ENCODE peak calls at places on chromosome 11, in four cellular contexts. One of them, this sample, is unnamed.

GRCh38 chr11:73326929-73327811 is 19.1 kb downstream of the ARHGEF17 start:
- DNase-seq in germinal center: no peak
- DNase-seq in central memory CD4-positive, alpha-beta T cell: no peak
- DNase-seq in stimulated activated CD8-positive, alpha-beta memory T cell treated with anti-CD3 and anti-CD28 coated beads, Interleukin-15, amount 100 ng/mL, for 1 hour: no peak
- DNase-seq in this sample: peak; percentile 22

GRCh38 chr11:61609000-61609969 is 28.4 kb upstream of the SYT7 start:
- DNase-seq in germinal center: no peak
- DNase-seq in stimulated activated CD8-positive, alpha-beta memory T cell treated with anti-CD3 and anti-CD28 coated beads, Interleukin-15, amount 100 ng/mL, for 1 hour: no peak
- DNase-seq in central memory CD4-positive, alpha-beta T cell: no peak
- DNase-seq in this sample: no peak

GRCh38 chr11:68135161-68135560 is 14.0 kb upstream of the CHKA start:
- DNase-seq in stimulated activated CD8-positive, alpha-beta memory T cell treated with anti-CD3 and anti-CD28 coated beads, Interleukin-15, amount 100 ng/mL, for 1 hour: no peak
- DNase-seq in central memory CD4-positive, alpha-beta T cell: no peak
- DNase-seq in germinal center: no peak
- DNase-seq in this sample: no peak

GRCh38 chr11:14971865-14972580 is at the start of gene CALCA:
- DNase-seq in germinal center: no peak
- DNase-seq in central memory CD4-positive, alpha-beta T cell: no peak
- DNase-seq in stimulated activated CD8-positive, alpha-beta memory T cell treated with anti-CD3 and anti-CD28 coated beads, Interleukin-15, amount 100 ng/mL, for 1 hour: no peak
- DNase-seq in this sample: no peak

GRCh38 chr11:34833602-34834001 is 82.6 kb downstream of the APIP start:
- DNase-seq in stimulated activated CD8-positive, alpha-beta memory T cell treated with anti-CD3 and anti-CD28 coated beads, Interleukin-15, amount 100 ng/mL, for 1 hour: no peak
- DNase-seq in germinal center: no peak
- DNase-seq in central memory CD4-positive, alpha-beta T cell: no peak
- DNase-seq in this sample: no peak

GRCh38 chr11:106384429-106384828 is 307.0 kb downstream of the AASDHPPT start:
- DNase-seq in stimulated activated CD8-positive, alpha-beta memory T cell treated with anti-CD3 and anti-CD28 coated beads, Interleukin-15, amount 100 ng/mL, for 1 hour: no peak
- DNase-seq in germinal center: no peak
- DNase-seq in central memory CD4-positive, alpha-beta T cell: no peak
- DNase-seq in this sample: no peak

GRCh38 chr11:30917859-30918478 is 331.8 kb upstream of the MPPED2 start:
- DNase-seq in central memory CD4-positive, alpha-beta T cell: no peak
- DNase-seq in germinal center: peak; percentile 17
- DNase-seq in stimulated activated CD8-positive, alpha-beta memory T cell treated with anti-CD3 and anti-CD28 coated beads, Interleukin-15, amount 100 ng/mL, for 1 hour: no peak
- DNase-seq in this sample: no peak

GRCh38 chr11:27055065-27055682 is 14.6 kb downstream of the BBOX1 start:
- DNase-seq in stimulated activated CD8-positive, alpha-beta memory T cell treated with anti-CD3 and anti-CD28 coated beads, Interleukin-15, amount 100 ng/mL, for 1 hour: no peak
- DNase-seq in germinal center: no peak
- DNase-seq in central memory CD4-positive, alpha-beta T cell: no peak
- DNase-seq in this sample: no peak

GRCh38 chr11:10350341-10350740 is 45.5 kb downstream of the ADM start:
- DNase-seq in germinal center: no peak
- DNase-seq in central memory CD4-positive, alpha-beta T cell: no peak
- DNase-seq in stimulated activated CD8-positive, alpha-beta memory T cell treated with anti-CD3 and anti-CD28 coated beads, Interleukin-15, amount 100 ng/mL, for 1 hour: no peak
- DNase-seq in this sample: no peak

GRCh38 chr11:29029452-29029851 is 921.3 kb downstream of the METTL15 start:
- DNase-seq in germinal center: no peak
- DNase-seq in central memory CD4-positive, alpha-beta T cell: no peak
- DNase-seq in stimulated activated CD8-positive, alpha-beta memory T cell treated with anti-CD3 and anti-CD28 coated beads, Interleukin-15, amount 100 ng/mL, for 1 hour: no peak
- DNase-seq in this sample: no peak

GRCh38 chr11:31264834-31265233 is 104.7 kb downstream of the DCDC1 start:
- DNase-seq in central memory CD4-positive, alpha-beta T cell: no peak
- DNase-seq in stimulated activated CD8-positive, alpha-beta memory T cell treated with anti-CD3 and anti-CD28 coated beads, Interleukin-15, amount 100 ng/mL, for 1 hour: no peak
- DNase-seq in germinal center: no peak
- DNase-seq in this sample: no peak

GRCh38 chr11:19511413-19512183 is 201.0 kb upstream of the NAV2 start:
- DNase-seq in germinal center: no peak
- DNase-seq in stimulated activated CD8-positive, alpha-beta memory T cell treated with anti-CD3 and anti-CD28 coated beads, Interleukin-15, amount 100 ng/mL, for 1 hour: no peak
- DNase-seq in central memory CD4-positive, alpha-beta T cell: no peak
- DNase-seq in this sample: no peak

GRCh38 chr11:100562102-100562501 is 125.0 kb upstream of the ARHGAP42 start:
- DNase-seq in stimulated activated CD8-positive, alpha-beta memory T cell treated with anti-CD3 and anti-CD28 coated beads, Interleukin-15, amount 100 ng/mL, for 1 hour: no peak
- DNase-seq in germinal center: no peak
- DNase-seq in central memory CD4-positive, alpha-beta T cell: no peak
- DNase-seq in this sample: no peak

GRCh38 chr11:96075532-96075959 is 151.6 kb upstream of the MTMR2 start:
- DNase-seq in stimulated activated CD8-positive, alpha-beta memory T cell treated with anti-CD3 and anti-CD28 coated beads, Interleukin-15, amount 100 ng/mL, for 1 hour: no peak
- DNase-seq in germinal center: peak; percentile 3
- DNase-seq in central memory CD4-positive, alpha-beta T cell: no peak
- DNase-seq in this sample: no peak

GRCh38 chr11:122803716-122804115 is 34.6 kb upstream of the CRTAM start:
- DNase-seq in central memory CD4-positive, alpha-beta T cell: no peak
- DNase-seq in germinal center: no peak
- DNase-seq in stimulated activated CD8-positive, alpha-beta memory T cell treated with anti-CD3 and anti-CD28 coated beads, Interleukin-15, amount 100 ng/mL, for 1 hour: no peak
- DNase-seq in this sample: no peak

GRCh38 chr11:63847363-63847762 is 8.5 kb downstream of the MARK2 start:
- DNase-seq in germinal center: no peak
- DNase-seq in stimulated activated CD8-positive, alpha-beta memory T cell treated with anti-CD3 and anti-CD28 coated beads, Interleukin-15, amount 100 ng/mL, for 1 hour: no peak
- DNase-seq in central memory CD4-positive, alpha-beta T cell: no peak
- DNase-seq in this sample: no peak

GRCh38 chr11:118691926-118692830 is 12.7 kb upstream of the TREH start:
- DNase-seq in central memory CD4-positive, alpha-beta T cell: peak; percentile 71
- DNase-seq in stimulated activated CD8-positive, alpha-beta memory T cell treated with anti-CD3 and anti-CD28 coated beads, Interleukin-15, amount 100 ng/mL, for 1 hour: peak; percentile 38
- DNase-seq in germinal center: no peak
- DNase-seq in this sample: no peak

GRCh38 chr11:34806875-34807274 is 109.3 kb downstream of the APIP start:
- DNase-seq in germinal center: no peak
- DNase-seq in central memory CD4-positive, alpha-beta T cell: no peak
- DNase-seq in stimulated activated CD8-positive, alpha-beta memory T cell treated with anti-CD3 and anti-CD28 coated beads, Interleukin-15, amount 100 ng/mL, for 1 hour: no peak
- DNase-seq in this sample: no peak

GRCh38 chr11:130634981-130635473 is 186.6 kb downstream of the ADAMTS15 start:
- DNase-seq in germinal center: no peak
- DNase-seq in central memory CD4-positive, alpha-beta T cell: no peak
- DNase-seq in stimulated activated CD8-positive, alpha-beta memory T cell treated with anti-CD3 and anti-CD28 coated beads, Interleukin-15, amount 100 ng/mL, for 1 hour: no peak
- DNase-seq in this sample: peak; percentile 73

GRCh38 chr11:115409116-115409663 is 95.0 kb downstream of the CADM1 start:
- DNase-seq in germinal center: no peak
- DNase-seq in central memory CD4-positive, alpha-beta T cell: no peak
- DNase-seq in stimulated activated CD8-positive, alpha-beta memory T cell treated with anti-CD3 and anti-CD28 coated beads, Interleukin-15, amount 100 ng/mL, for 1 hour: no peak
- DNase-seq in this sample: no peak

GRCh38 chr11:129259950-129260349 is 67.8 kb upstream of the ARHGAP32 start:
- DNase-seq in central memory CD4-positive, alpha-beta T cell: no peak
- DNase-seq in stimulated activated CD8-positive, alpha-beta memory T cell treated with anti-CD3 and anti-CD28 coated beads, Interleukin-15, amount 100 ng/mL, for 1 hour: no peak
- DNase-seq in germinal center: no peak
- DNase-seq in this sample: no peak

GRCh38 chr11:112590778-112591177 is 330.1 kb upstream of the PLET1 start:
- DNase-seq in central memory CD4-positive, alpha-beta T cell: no peak
- DNase-seq in stimulated activated CD8-positive, alpha-beta memory T cell treated with anti-CD3 and anti-CD28 coated beads, Interleukin-15, amount 100 ng/mL, for 1 hour: no peak
- DNase-seq in germinal center: no peak
- DNase-seq in this sample: no peak

GRCh38 chr11:47607380-47607779 is 13.2 kb upstream of the C1QTNF4 start:
- DNase-seq in germinal center: no peak
- DNase-seq in stimulated activated CD8-positive, alpha-beta memory T cell treated with anti-CD3 and anti-CD28 coated beads, Interleukin-15, amount 100 ng/mL, for 1 hour: no peak
- DNase-seq in central memory CD4-positive, alpha-beta T cell: no peak
- DNase-seq in this sample: peak; percentile 81

GRCh38 chr11:8937159-8937558 is 4.4 kb upstream of the C11orf16 start:
- DNase-seq in central memory CD4-positive, alpha-beta T cell: no peak
- DNase-seq in stimulated activated CD8-positive, alpha-beta memory T cell treated with anti-CD3 and anti-CD28 coated beads, Interleukin-15, amount 100 ng/mL, for 1 hour: no peak
- DNase-seq in germinal center: no peak
- DNase-seq in this sample: no peak

GRCh38 chr11:9028591-9028990 is 24.8 kb upstream of the NRIP3 start:
- DNase-seq in germinal center: no peak
- DNase-seq in stimulated activated CD8-positive, alpha-beta memory T cell treated with anti-CD3 and anti-CD28 coated beads, Interleukin-15, amount 100 ng/mL, for 1 hour: no peak
- DNase-seq in central memory CD4-positive, alpha-beta T cell: no peak
- DNase-seq in this sample: no peak

GRCh38 chr11:61796127-61796526 is 3.4 kb downstream of the FEN1 start:
- DNase-seq in central memory CD4-positive, alpha-beta T cell: no peak
- DNase-seq in stimulated activated CD8-positive, alpha-beta memory T cell treated with anti-CD3 and anti-CD28 coated beads, Interleukin-15, amount 100 ng/mL, for 1 hour: no peak
- DNase-seq in germinal center: no peak
- DNase-seq in this sample: no peak

GRCh38 chr11:132604446-132604845 is 927.9 kb downstream of the OPCML start:
- DNase-seq in central memory CD4-positive, alpha-beta T cell: no peak
- DNase-seq in germinal center: no peak
- DNase-seq in stimulated activated CD8-positive, alpha-beta memory T cell treated with anti-CD3 and anti-CD28 coated beads, Interleukin-15, amount 100 ng/mL, for 1 hour: no peak
- DNase-seq in this sample: no peak

GRCh38 chr11:101255036-101255435 is 125.4 kb upstream of the PGR start:
- DNase-seq in central memory CD4-positive, alpha-beta T cell: no peak
- DNase-seq in germinal center: no peak
- DNase-seq in stimulated activated CD8-positive, alpha-beta memory T cell treated with anti-CD3 and anti-CD28 coated beads, Interleukin-15, amount 100 ng/mL, for 1 hour: no peak
- DNase-seq in this sample: no peak

GRCh38 chr11:72141066-72141465 is 5.5 kb downstream of the FOLR3 start:
- DNase-seq in stimulated activated CD8-positive, alpha-beta memory T cell treated with anti-CD3 and anti-CD28 coated beads, Interleukin-15, amount 100 ng/mL, for 1 hour: no peak
- DNase-seq in germinal center: no peak
- DNase-seq in central memory CD4-positive, alpha-beta T cell: no peak
- DNase-seq in this sample: no peak

GRCh38 chr11:71458146-71459070 is 5.4 kb downstream of the NADSYN1 start:
- DNase-seq in stimulated activated CD8-positive, alpha-beta memory T cell treated with anti-CD3 and anti-CD28 coated beads, Interleukin-15, amount 100 ng/mL, for 1 hour: no peak
- DNase-seq in germinal center: no peak
- DNase-seq in central memory CD4-positive, alpha-beta T cell: no peak
- DNase-seq in this sample: peak; percentile 64

GRCh38 chr11:75101424-75102128 is 4.9 kb upstream of the OR2AT4 start:
- DNase-seq in germinal center: no peak
- DNase-seq in central memory CD4-positive, alpha-beta T cell: no peak
- DNase-seq in stimulated activated CD8-positive, alpha-beta memory T cell treated with anti-CD3 and anti-CD28 coated beads, Interleukin-15, amount 100 ng/mL, for 1 hour: no peak
- DNase-seq in this sample: no peak

GRCh38 chr11:44868455-44869421 is 81.9 kb downstream of the TP53I11 start:
- DNase-seq in germinal center: no peak
- DNase-seq in central memory CD4-positive, alpha-beta T cell: no peak
- DNase-seq in stimulated activated CD8-positive, alpha-beta memory T cell treated with anti-CD3 and anti-CD28 coated beads, Interleukin-15, amount 100 ng/mL, for 1 hour: no peak
- DNase-seq in this sample: no peak

GRCh38 chr11:13215157-13215556 is 62.4 kb upstream of the BMAL1 start:
- DNase-seq in stimulated activated CD8-positive, alpha-beta memory T cell treated with anti-CD3 and anti-CD28 coated beads, Interleukin-15, amount 100 ng/mL, for 1 hour: no peak
- DNase-seq in germinal center: no peak
- DNase-seq in central memory CD4-positive, alpha-beta T cell: no peak
- DNase-seq in this sample: no peak